ENCODE peak calls at places on chromosomes 1 and 21, in six cellular contexts. B is body of pancreas; S is brain microvascular endothelial cell; K is breast epithelium; F is CD4-positive, CD25-positive, alpha-beta regulatory T cell; R is heart left ventricle. J is an unnamed sample.

GRCh38 chr21:33846141-33846540 is 69.5 kb downstream of the ATP5PO start:
- DNase-seq in B (no peak), S (no peak), K (no peak), F (no peak), R (no peak), J (no peak)

GRCh38 chr21:33976082-33976979 is 60.7 kb upstream of the ATP5PO start:
- DNase-seq in B (no peak), S (peak), K (no peak), F (peak), R (peak), J (no peak)

GRCh38 chr1:214493126-214493796 is 58.1 kb downstream of the PTPN14 start:
- DNase-seq in B (no peak), S (no peak), K (no peak), F (no peak), R (no peak), J (no peak)

GRCh38 chr1:199774433-199775089 is 252.9 kb upstream of the NR5A2 start:
- DNase-seq in B (peak), S (peak), K (no peak), F (no peak), R (no peak), J (no peak)

GRCh38 chr1:64323054-64323453 is 119.6 kb downstream of the UBE2U start:
- DNase-seq in B (no peak), S (no peak), K (no peak), F (no peak), R (no peak), J (no peak)

GRCh38 chr21:28207776-28208175 is 784.9 kb downstream of the LTN1 start:
- DNase-seq in B (no peak), S (peak), K (no peak), F (no peak), R (no peak), J (no peak)

GRCh38 chr1:227891223-227891954 is 56.3 kb downstream of the WNT9A start:
- DNase-seq in B (peak), S (no peak), K (peak), F (no peak), R (peak), J (no peak)

GRCh38 chr1:37650721-37651120 is 16.0 kb upstream of the RSPO1 start:
- DNase-seq in B (no peak), S (no peak), K (no peak), F (no peak), R (no peak), J (no peak)

GRCh38 chr1:1179339-1179982 is 5.8 kb downstream of the TTLL10 start:
- DNase-seq in B (no peak), S (no peak), K (no peak), F (no peak), R (peak), J (no peak)

GRCh38 chr1:227068883-227069282 is 128.8 kb downstream of the COQ8A start:
- DNase-seq in B (no peak), S (no peak), K (no peak), F (no peak), R (no peak), J (no peak)

GRCh38 chr1:193229136-193229535 is 42.7 kb upstream of the B3GALT2 start:
- DNase-seq in B (no peak), S (peak), K (no peak), F (no peak), R (no peak), J (no peak)

GRCh38 chr1:213669964-213670691 is 317.6 kb upstream of the PROX1 start:
- DNase-seq in B (no peak), S (no peak), K (no peak), F (no peak), R (no peak), J (no peak)

GRCh38 chr1:181743878-181744312 is 260.6 kb downstream of the CACNA1E start:
- DNase-seq in B (no peak), S (peak), K (no peak), F (no peak), R (no peak), J (no peak)

GRCh38 chr1:69700770-69701169 is 133.0 kb downstream of the LRRC7 start:
- DNase-seq in B (peak), S (peak), K (no peak), F (no peak), R (no peak), J (no peak)

GRCh38 chr1:101167891-101168290 is 68.9 kb upstream of the S1PR1 start:
- DNase-seq in B (no peak), S (no peak), K (no peak), F (no peak), R (no peak), J (no peak)

GRCh38 chr1:180926164-180926981 is 13.7 kb downstream of the KIAA1614 start:
- DNase-seq in B (peak), S (no peak), K (no peak), F (no peak), R (peak), J (no peak)

GRCh38 chr1:235628316-235629006 is 21.1 kb downstream of the GNG4 start:
- DNase-seq in B (no peak), S (no peak), K (no peak), F (no peak), R (no peak), J (no peak)

GRCh38 chr1:25861316-25862286 is 2.3 kb upstream of the AUNIP start:
- DNase-seq in B (no peak), S (no peak), K (no peak), F (no peak), R (peak), J (no peak)

DNA sequence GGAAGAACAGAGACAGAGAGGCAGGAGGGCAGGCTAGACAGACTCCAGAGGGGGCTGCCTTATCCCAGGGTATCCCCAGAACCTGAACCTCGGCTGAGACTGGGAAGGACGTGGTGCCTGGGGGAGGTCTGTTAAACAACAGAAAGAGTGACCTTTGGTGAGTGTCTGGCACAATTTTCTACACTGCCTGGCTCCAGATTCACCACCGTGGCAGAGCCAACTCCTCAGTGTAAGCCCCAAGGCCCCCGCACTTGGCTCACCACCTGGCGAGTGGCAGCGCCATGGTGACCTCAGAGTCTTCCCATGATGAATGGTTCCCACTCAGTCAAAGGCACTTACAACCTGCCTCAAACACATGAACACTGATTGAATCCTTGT is 6.5 kb downstream of the RD3 start:
- DNase-seq in B (no peak), S (no peak), K (no peak), F (no peak), R (no peak), J (no peak)
- H3K27ac ChIP-seq in B (no peak), S (no peak), K (no peak), F (no peak), R (peak), J (no peak)

GRCh38 chr21:42550817-42551216 is 37.2 kb downstream of the SLC37A1 start:
- DNase-seq in B (no peak), S (no peak), K (peak), F (no peak), R (no peak), J (no peak)

GRCh38 chr21:42555756-42556438 is 42.2 kb downstream of the SLC37A1 start:
- DNase-seq in B (no peak), S (no peak), K (peak), F (no peak), R (peak), J (no peak)

GRCh38 chr21:42554251-42554937 is 40.7 kb downstream of the SLC37A1 start:
- DNase-seq in B (peak), S (no peak), K (peak), F (no peak), R (no peak), J (no peak)

GRCh38 chr21:42552407-42553336 is 39.0 kb downstream of the SLC37A1 start:
- DNase-seq in B (no peak), S (no peak), K (peak), F (no peak), R (no peak), J (no peak)

DNA sequence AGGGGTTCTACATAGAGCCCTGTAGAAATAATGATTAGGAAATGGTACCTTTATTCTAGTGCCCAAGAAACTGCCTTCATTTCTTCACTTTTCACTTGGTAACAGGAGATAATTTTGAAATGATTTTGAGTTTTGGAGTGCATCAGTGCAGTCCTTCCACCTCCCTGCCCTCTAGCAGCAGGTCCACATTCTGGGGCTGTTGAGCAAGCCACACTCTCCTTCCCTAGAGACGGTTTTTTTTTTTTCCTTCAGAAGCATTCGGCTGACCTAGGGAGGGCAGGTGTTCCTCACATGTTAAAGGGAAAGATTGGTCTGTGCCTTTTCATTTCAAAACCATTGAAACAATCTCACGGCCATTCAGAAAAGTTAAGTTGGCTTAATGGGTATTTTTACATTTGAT is 39.8 kb downstream of the SLC37A1 start:
- DNase-seq in B (no peak), S (no peak), K (peak), F (no peak), R (no peak), J (no peak)
- H3K27ac ChIP-seq in B (no peak), S (no peak), K (no peak), F (no peak), R (no peak), J (no peak)

DNA sequence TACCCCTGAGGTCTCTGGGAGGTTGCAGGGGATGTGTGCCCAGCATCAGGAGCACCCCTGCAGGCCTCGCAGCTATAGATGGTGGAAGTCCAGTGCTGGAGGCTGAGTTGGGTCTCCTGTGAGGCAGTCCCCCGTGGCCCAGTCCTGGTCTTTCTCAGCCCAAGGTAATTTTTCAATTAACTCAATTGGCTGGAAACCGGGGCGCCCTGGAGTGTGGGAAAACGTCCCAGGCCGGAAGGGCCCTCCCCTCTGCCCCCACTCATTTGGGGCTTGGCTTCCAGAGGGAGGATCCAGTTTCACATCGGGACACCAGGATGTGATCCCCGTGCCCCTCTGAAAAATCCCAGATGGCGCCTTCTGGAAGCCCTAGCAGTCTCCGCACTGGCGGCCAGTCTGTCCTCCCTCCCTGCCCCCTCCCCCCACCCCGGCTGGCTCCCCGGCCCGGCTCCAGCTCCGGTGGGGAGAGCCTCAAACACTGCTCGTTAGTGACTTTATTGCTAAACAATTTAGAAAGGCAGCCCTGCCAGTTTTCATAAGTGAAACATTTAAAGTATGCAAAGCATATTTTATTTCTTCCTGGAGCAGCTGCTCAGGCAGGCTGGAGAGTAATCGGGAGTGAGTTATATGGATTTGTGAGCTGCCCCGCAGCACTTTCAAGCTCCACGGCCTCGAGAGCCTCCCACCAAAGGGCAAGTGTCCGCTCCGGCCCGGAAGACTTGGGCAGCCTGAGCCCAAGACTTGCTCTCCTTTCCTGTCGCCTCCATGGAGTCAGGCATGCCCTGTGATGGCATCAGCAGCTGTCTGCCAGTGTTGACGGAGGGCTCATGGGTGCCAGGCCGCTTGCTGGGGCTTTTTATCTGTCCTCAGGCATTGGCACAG is 208.2 kb upstream of the TMEM51 start:
- DNase-seq in B (peak), S (peak), K (no peak), F (no peak), R (peak), J (no peak)
- H3K27ac ChIP-seq in B (peak), S (peak), K (peak), F (no peak), R (peak), J (peak)

GRCh38 chr1:107830075-107830474 is 134.9 kb downstream of the VAV3 start:
- DNase-seq in B (no peak), S (no peak), K (no peak), F (no peak), R (no peak), J (no peak)
- H3K27ac ChIP-seq in B (no peak), S (no peak), K (no peak), F (peak), R (no peak), J (no peak)

GRCh38 chr1:96358057-96358456 is 363.5 kb upstream of the PTBP2 start:
- DNase-seq in B (no peak), S (no peak), K (no peak), F (no peak), R (no peak), J (no peak)
- H3K27ac ChIP-seq in B (no peak), S (no peak), K (no peak), F (no peak), R (no peak), J (no peak)

J was measured in caudate nucleus.